ENCODE peak calls at places on chromosome 9, in nine cellular contexts. E, F, T, Y, P, J, V, O and B are unnamed samples.

GRCh38 chr9:123486431-123486830 is 130.4 kb downstream of the CRB2 start:
- DNase-seq in Y (no peak), V (no peak), J (no peak), P (no peak), F (no peak), O (no peak), E (no peak), T (no peak), B (peak)

GRCh38 chr9:85723220-85723619 is 18.5 kb downstream of the AGTPBP1 start:
- DNase-seq in E (no peak), T (no peak), F (no peak), Y (no peak), O (no peak), J (peak), V (no peak), P (no peak), B (peak)

GRCh38 chr9:110183208-110184145 is 24.5 kb downstream of the C9orf152 start:
- DNase-seq in J (peak), O (peak), V (no peak), T (peak), Y (peak), P (peak), E (peak), F (peak), B (no peak)

GRCh38 chr9:135802876-135803419 is 101.0 kb downstream of the KCNT1 start:
- DNase-seq in O (no peak), T (no peak), E (no peak), P (no peak), V (no peak), J (no peak), F (no peak), Y (no peak), B (no peak)

GRCh38 chr9:120267929-120268328 is 312.0 kb downstream of the CDK5RAP2 start:
- DNase-seq in O (no peak), T (no peak), E (no peak), V (no peak), F (no peak), P (no peak), Y (no peak), J (no peak), B (no peak)

GRCh38 chr9:137055385-137056364 is 1.8 kb upstream of the ENTPD2 start:
- DNase-seq in P (no peak), J (no peak), F (no peak), E (peak), T (peak), Y (no peak), O (peak), V (peak), B (no peak)

GRCh38 chr9:35651964-35652828 is 1.5 kb upstream of the SIT1 start:
- DNase-seq in P (no peak), O (no peak), Y (no peak), T (no peak), V (no peak), J (no peak), F (no peak), E (no peak), B (no peak)

GRCh38 chr9:34717996-34718614 is 8.2 kb upstream of the CCL21 start:
- DNase-seq in Y (no peak), P (no peak), J (no peak), E (no peak), O (no peak), V (no peak), F (no peak), T (no peak), B (peak)

GRCh38 chr9:137276757-137277328 is 683 bp upstream of the TOR4A start:
- DNase-seq in Y (no peak), T (no peak), F (no peak), P (no peak), E (peak), O (no peak), J (no peak), V (peak), B (peak)

GRCh38 chr9:121766081-121766683 is 114.7 kb downstream of the DAB2IP start:
- DNase-seq in P (no peak), J (no peak), V (no peak), T (no peak), F (no peak), O (no peak), E (no peak), Y (no peak), B (no peak)

GRCh38 chr9:76500056-76500455 is 41.1 kb downstream of the GCNT1 start:
- DNase-seq in J (no peak), Y (no peak), E (no peak), V (no peak), P (no peak), F (no peak), T (no peak), O (no peak), B (no peak)

GRCh38 chr9:93807166-93808013 is 147.8 kb downstream of the BARX1 start:
- DNase-seq in V (peak), Y (no peak), T (peak), F (no peak), O (peak), P (no peak), J (no peak), E (no peak), B (peak)

GRCh38 chr9:5909999-5910398 is 19.3 kb downstream of the MLANA start:
- DNase-seq in V (no peak), P (no peak), Y (no peak), F (no peak), J (no peak), E (peak), T (no peak), O (no peak), B (no peak)

GRCh38 chr9:117153021-117153420 is 261.8 kb downstream of the ASTN2 start:
- DNase-seq in Y (no peak), V (no peak), J (no peak), E (no peak), P (no peak), F (no peak), T (no peak), O (no peak), B (no peak)

GRCh38 chr9:19480345-19480744 is 71.5 kb downstream of the ACER2 start:
- DNase-seq in F (no peak), Y (no peak), J (no peak), O (no peak), P (no peak), V (no peak), E (no peak), T (no peak), B (no peak)

GRCh38 chr9:297104-297794 is 82.6 kb downstream of the DOCK8 start:
- DNase-seq in F (no peak), O (no peak), P (peak), V (no peak), Y (no peak), T (no peak), E (peak), J (no peak), B (peak)

GRCh38 chr9:124332321-124332720 is 74.6 kb downstream of the NEK6 start:
- DNase-seq in V (no peak), T (no peak), E (no peak), O (no peak), Y (no peak), F (no peak), P (no peak), J (no peak), B (no peak)

GRCh38 chr9:14561929-14562386 is 131.3 kb downstream of the ZDHHC21 start:
- DNase-seq in P (no peak), E (no peak), J (no peak), Y (peak), O (no peak), V (no peak), F (no peak), T (no peak), B (no peak)

GRCh38 chr9:91930475-91930874 is 19.6 kb downstream of the ROR2 start:
- DNase-seq in J (no peak), O (no peak), V (no peak), F (no peak), Y (no peak), E (peak), P (no peak), T (no peak), B (no peak)